ENCODE peak calls at places on chromosomes 3 and 15, in four cellular contexts. C is psoas muscle, P is right atrium auricular region, N is GM23338. V is an unnamed sample. For H3K27me3, the result is how much of the 10 kb centered on the place peaks cover.

GRCh38 chr15:73069109-73069508 is 16.8 kb downstream of the NEO1 start:
- DNase-seq in P (no peak), C (no peak), N (no peak), V (no peak)

GRCh38 chr3:14725564-14726420 is 50.9 kb downstream of the C3orf20 start:
- DNase-seq in P (no peak), C (peak), N (peak), V (peak)

GRCh38 chr15:98909968-98910885 is 97.4 kb downstream of the PGPEP1L start:
- DNase-seq in P (no peak), N (no peak), C (no peak), V (no peak)

GRCh38 chr3:14472471-14473351 is 67.4 kb downstream of the GRIP2 start:
- DNase-seq in C (no peak), P (no peak), N (no peak), V (no peak)

GRCh38 chr3:37897763-37898162 is 36.1 kb downstream of the CTDSPL start:
- DNase-seq in C (no peak), P (no peak), N (no peak), V (no peak)

GRCh38 chr3:184945886-184946625 is 134.1 kb downstream of the VPS8 start:
- DNase-seq in C (no peak), N (no peak), P (no peak), V (peak)

GRCh38 chr3:111134302-111134701 is 62.7 kb downstream of the NECTIN3 start:
- DNase-seq in C (no peak), P (no peak), N (no peak), V (no peak)

GRCh38 chr3:11391172-11391879 is 119.1 kb downstream of the ATG7 start:
- DNase-seq in N (no peak), C (no peak), P (no peak), V (no peak)

GRCh38 chr15:57297163-57297593 is 79.1 kb upstream of the CGNL1 start:
- DNase-seq in N (no peak), C (no peak), P (no peak), V (no peak)

GRCh38 chr3:72996121-72996472 is 514 bp upstream of the PPP4R2 start:
- DNase-seq in N (peak), P (no peak), C (peak), V (peak)

GRCh38 chr15:41996376-41996775 is 24.0 kb upstream of the EHD4 start:
- DNase-seq in N (no peak), C (peak), P (no peak), V (no peak)

GRCh38 chr3:24829632-24830229 is 335.1 kb upstream of the THRB start:
- DNase-seq in N (peak), P (no peak), C (peak), V (no peak)

GRCh38 chr3:8441969-8442559 is 59.6 kb upstream of the LMCD1 start:
- DNase-seq in P (no peak), C (no peak), N (peak), V (no peak)

GRCh38 chr15:42691770-42692169 is 45.2 kb downstream of the CDAN1 start:
- DNase-seq in P (no peak), N (no peak), C (no peak), V (no peak)

GRCh38 chr3:32113566-32113965 is 7.1 kb downstream of the GPD1L start:
- DNase-seq in P (no peak), C (no peak), N (no peak), V (no peak)

GRCh38 chr3:190865828-190866227 is 3.3 kb upstream of the GMNC start:
- DNase-seq in P (no peak), N (peak), C (no peak), V (no peak)

GRCh38 chr3:52400275-52400793 is 44.6 kb downstream of the SEMA3G start:
- DNase-seq in P (no peak), N (no peak), C (peak), V (peak)

GRCh38 chr3:18011387-18011786 is 269.0 kb upstream of the TBC1D5 start:
- DNase-seq in N (no peak), C (no peak), P (no peak), V (no peak)

GRCh38 chr15:96321422-96322391 is 8.8 kb upstream of the NR2F2 start:
- DNase-seq in N (peak), P (peak), C (peak), V (no peak)

GRCh38 chr15:71079208-71080044 is 35.8 kb upstream of the THSD4 start:
- DNase-seq in P (no peak), C (no peak), N (no peak), V (peak)

GRCh38 chr15:69631978-69632377 is 179.4 kb downstream of the RPLP1 start:
- DNase-seq in N (no peak), C (no peak), P (no peak), V (no peak)
- H3K27me3 ChIP-seq in N (under half), C (under half), P (under half), V (half or more)

DNA sequence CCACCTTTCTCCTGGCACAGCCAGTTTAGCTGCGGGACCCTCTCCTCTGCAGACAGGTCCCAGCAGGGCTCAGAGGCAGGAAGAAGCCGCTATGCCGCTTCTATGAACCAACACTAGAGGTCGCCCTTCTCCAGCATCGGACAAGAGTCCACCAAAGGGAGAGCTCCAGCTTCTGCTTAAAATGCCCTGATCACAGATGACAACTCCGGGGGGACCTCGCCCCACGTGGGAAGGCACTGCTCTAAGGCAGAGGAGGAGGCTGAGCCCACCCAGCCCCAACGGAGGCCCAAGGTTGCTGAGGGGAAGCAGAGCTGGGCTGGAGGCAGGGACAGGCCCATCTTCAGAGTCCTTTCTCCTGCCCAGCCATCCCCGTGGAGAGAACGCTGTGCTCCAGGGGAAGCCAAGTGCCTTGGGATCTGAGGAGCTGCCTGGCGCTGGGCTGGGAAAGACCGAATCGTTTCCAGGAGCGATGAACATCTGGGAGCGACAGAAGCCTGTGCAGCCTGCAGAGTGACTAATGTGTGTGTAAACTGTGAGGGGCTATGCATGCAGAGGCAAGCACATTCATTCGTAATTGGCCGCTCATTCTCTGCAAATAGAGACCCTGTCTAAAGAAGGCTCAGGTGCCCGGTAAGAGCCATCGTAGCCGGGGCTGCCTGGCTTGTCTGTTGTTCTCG is 43.5 kb upstream of the BDH1 start:
- DNase-seq in C (peak), P (peak), N (peak), V (peak)
- H3K27ac ChIP-seq in C (no peak), P (no peak), N (no peak), V (peak)

GRCh38 chr15:39746176-39746575 is 36.5 kb downstream of the FSIP1 start:
- DNase-seq in C (no peak), P (no peak), N (no peak), V (no peak)
- TF ChIP-seq CTCF in C (no peak), P (no peak), N (no peak), V (no peak)

GRCh38 chr15:65071381-65071811 is 3.6 kb upstream of the RASL12 start:
- DNase-seq in N (no peak), C (peak), P (no peak), V (peak)
- H3K27me3 ChIP-seq in N (under half), C (under half), P (under half), V (under half)

GRCh38 chr3:133475245-133476010 is 75.6 kb downstream of the BFSP2 start:
- DNase-seq in P (no peak), N (no peak), C (no peak), V (no peak)

GRCh38 chr3:133476971-133477375 is 77.1 kb downstream of the BFSP2 start:
- DNase-seq in C (no peak), P (no peak), N (no peak), V (no peak)

GRCh38 chr3:133479401-133479800 is 79.5 kb downstream of the BFSP2 start:
- DNase-seq in C (no peak), P (no peak), N (no peak), V (no peak)

GRCh38 chr3:133478624-133479023 is 78.8 kb downstream of the BFSP2 start:
- DNase-seq in N (no peak), C (no peak), P (no peak), V (no peak)

GRCh38 chr3:133477497-133477896 is 77.6 kb downstream of the BFSP2 start:
- DNase-seq in C (no peak), P (no peak), N (no peak), V (no peak)
- H3K27ac ChIP-seq in C (peak), P (no peak), N (no peak), V (no peak)

DNA sequence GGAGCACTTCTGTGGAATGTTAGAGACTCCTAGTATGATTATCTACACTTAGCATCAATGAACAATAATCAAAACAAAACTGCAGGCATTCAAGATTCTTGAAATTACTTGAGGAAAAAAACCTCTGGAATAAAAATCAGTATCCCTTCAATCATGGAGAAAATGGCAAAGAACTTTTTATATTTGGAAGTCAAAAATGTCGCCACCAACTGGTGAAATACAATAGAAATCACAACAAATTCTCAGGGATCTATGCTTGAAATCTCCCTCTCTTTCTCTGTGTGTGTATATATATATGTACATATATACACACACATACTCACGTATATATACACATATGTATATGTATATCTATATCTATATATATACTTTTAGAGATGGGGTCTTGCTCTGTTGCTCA is 378.9 kb upstream of the ALCAM start:
- DNase-seq in C (no peak), N (peak), P (no peak), V (no peak)
- TF ChIP-seq CTCF in C (no peak), N (peak), P (no peak), V (no peak)

GRCh38 chr15:66767370-66767769 is 65.3 kb downstream of the SMAD6 start:
- DNase-seq in N (no peak), P (no peak), C (peak), V (no peak)
- H3K27me3 ChIP-seq in N (under half), P (under half), C (under half), V (under half)

GRCh38 chr3:77159182-77159581 is 119.3 kb downstream of the ROBO2 start:
- DNase-seq in P (no peak), N (peak), C (no peak), V (no peak)

GRCh38 chr3:77158701-77159100 is 118.8 kb downstream of the ROBO2 start:
- DNase-seq in P (no peak), N (no peak), C (no peak), V (no peak)

GRCh38 chr3:77161098-77161497 is 121.2 kb downstream of the ROBO2 start:
- DNase-seq in N (no peak), C (no peak), P (no peak), V (no peak)
- H3K27ac ChIP-seq in N (no peak), C (no peak), P (no peak), V (no peak)

DNA sequence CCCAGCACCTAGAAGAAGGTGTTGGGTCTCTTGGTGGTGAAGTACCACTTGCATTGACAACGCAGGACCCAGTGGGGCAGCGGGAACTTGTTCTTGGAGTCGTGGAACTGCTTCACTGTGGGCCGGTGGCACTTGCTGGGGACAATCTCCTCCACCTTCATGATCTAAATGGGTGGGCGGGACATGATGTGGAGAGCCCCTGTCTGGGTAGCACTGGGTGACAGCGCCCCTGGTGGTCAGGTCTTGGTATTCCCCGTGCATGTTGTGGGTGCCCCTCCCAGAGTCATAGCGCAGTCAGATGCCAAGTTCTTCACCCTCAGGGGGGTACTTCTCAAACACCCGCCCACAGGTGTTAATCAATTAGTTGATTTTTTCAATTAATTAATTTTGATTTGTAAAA is 60.2 kb downstream of the AGBL1 start:
- DNase-seq in N (peak), C (no peak), P (no peak), V (no peak)
- TF ChIP-seq CTCF in N (peak), C (peak), P (no peak), V (no peak)